ENCODE peak calls at places on chromosomes 11 and 22, in four cellular contexts. O, W, Q and Z are unnamed samples. For H3K27me3, the result is how much of the 10 kb centered on the place peaks cover.

GRCh38 chr22:23110922-23111527 is 30.8 kb downstream of the RSPH14 start:
- DNase-seq in W (no peak), Q (no peak), O (no peak), Z (no peak)

GRCh38 chr22:31313366-31314147 is 21.3 kb upstream of the PIK3IP1 start:
- DNase-seq in Q (peak), W (peak), O (peak), Z (peak)

GRCh38 chr22:35394810-35395563 is 5.0 kb upstream of the MCM5 start:
- DNase-seq in O (no peak), Q (no peak), W (no peak), Z (no peak)

GRCh38 chr11:70547821-70548670 is 149.7 kb downstream of the CTTN start:
- DNase-seq in W (no peak), Q (no peak), O (no peak), Z (no peak)

GRCh38 chr22:47166446-47167016 is 404.1 kb downstream of the TBC1D22A start:
- DNase-seq in W (peak), Q (no peak), O (no peak), Z (no peak)

GRCh38 chr11:47248304-47248663 is 330 bp downstream of the ACP2 start:
- DNase-seq in W (no peak), Q (peak), O (no peak), Z (no peak)

GRCh38 chr11:20647976-20648565 is 21.3 kb upstream of the NELL1 start:
- DNase-seq in O (peak), W (peak), Q (peak), Z (peak)

GRCh38 chr22:45227645-45228400 is 12.9 kb downstream of the KIAA0930 start:
- DNase-seq in Q (no peak), O (peak), W (no peak), Z (no peak)

GRCh38 chr11:111795333-111795985 is 29.3 kb upstream of the PPP2R1B start:
- DNase-seq in Q (peak), O (no peak), W (no peak), Z (no peak)

GRCh38 chr11:121553806-121554205 is 101.0 kb upstream of the SORL1-AS1 start:
- DNase-seq in O (peak), W (no peak), Q (peak), Z (no peak)

GRCh38 chr22:25048659-25049657 is 96.4 kb downstream of the KIAA1671 start:
- DNase-seq in O (peak), W (no peak), Q (peak), Z (peak)

GRCh38 chr11:12009617-12010321 is 1.3 kb upstream of the DKK3 start:
- DNase-seq in Q (no peak), W (no peak), O (no peak), Z (no peak)

GRCh38 chr11:64381350-64381749 is 22.4 kb downstream of the RPS6KA4 start:
- DNase-seq in W (no peak), O (no peak), Q (no peak), Z (no peak)

GRCh38 chr11:129192150-129192549 is at the start of gene ARHGAP32:
- DNase-seq in O (peak), W (no peak), Q (no peak), Z (no peak)

GRCh38 chr22:35363571-35364086 is 17.3 kb upstream of the HMOX1 start:
- DNase-seq in O (no peak), Q (no peak), W (no peak), Z (no peak)

GRCh38 chr22:35215993-35216392 is 41.3 kb upstream of the HMGXB4 start:
- DNase-seq in O (no peak), W (no peak), Q (no peak), Z (no peak)

GRCh38 chr22:27247691-27248434 is 553.7 kb downstream of the MN1 start:
- DNase-seq in O (no peak), W (no peak), Q (no peak), Z (peak)

GRCh38 chr22:31637375-31637937 is 24.6 kb downstream of the PISD start:
- DNase-seq in W (no peak), O (no peak), Q (no peak), Z (no peak)

GRCh38 chr11:28621648-28622215 is 513.5 kb downstream of the METTL15 start:
- DNase-seq in W (no peak), Q (peak), O (no peak), Z (peak)

GRCh38 chr22:24455751-24456426 is 28.5 kb downstream of the ADORA2A start:
- DNase-seq in W (no peak), Q (no peak), O (no peak), Z (peak)

GRCh38 chr11:122161191-122161590 is 45.2 kb upstream of the BLID start:
- DNase-seq in W (no peak), Q (no peak), O (no peak), Z (no peak)

GRCh38 chr11:47551086-47551485 is 1.8 kb downstream of the CELF1 start:
- DNase-seq in W (no peak), Q (peak), O (no peak), Z (peak)

GRCh38 chr11:94424011-94424410 is 22.8 kb upstream of the GPR83 start:
- DNase-seq in O (no peak), W (no peak), Q (no peak), Z (no peak)

GRCh38 chr22:43002198-43002577 is 12.8 kb downstream of the PACSIN2 start:
- DNase-seq in W (no peak), Q (peak), O (no peak), Z (peak)

GRCh38 chr22:47442821-47443220 is 680.4 kb downstream of the TBC1D22A start:
- DNase-seq in O (no peak), Q (no peak), W (no peak), Z (no peak)

GRCh38 chr11:65298131-65298535 is 16.5 kb upstream of the CDC42EP2 start:
- DNase-seq in Q (peak), W (peak), O (peak), Z (no peak)

GRCh38 chr11:129275825-129276224 is 83.7 kb upstream of the ARHGAP32 start:
- DNase-seq in W (no peak), Q (no peak), O (peak), Z (no peak)

GRCh38 chr11:117525866-117526265 is 198.2 kb downstream of the CEP164 start:
- DNase-seq in O (no peak), Q (no peak), W (no peak), Z (no peak)

GRCh38 chr11:99069831-99070444 is 49.2 kb downstream of the CNTN5 start:
- DNase-seq in Q (no peak), O (peak), W (no peak), Z (no peak)

GRCh38 chr11:64298966-64299846 is 952 bp upstream of the CATSPERZ start:
- DNase-seq in Q (no peak), O (peak), W (peak), Z (peak)

GRCh38 chr22:39907605-39908097 is 6.8 kb downstream of the GRAP2 start:
- DNase-seq in O (no peak), Q (no peak), W (no peak), Z (no peak)

GRCh38 chr22:39907035-39907434 is 6.2 kb downstream of the GRAP2 start:
- DNase-seq in W (no peak), Q (no peak), O (no peak), Z (no peak)

GRCh38 chr22:39910875-39911601 is 10.2 kb downstream of the GRAP2 start:
- DNase-seq in W (no peak), Q (no peak), O (no peak), Z (no peak)

GRCh38 chr22:39908121-39908520 is 7.2 kb downstream of the GRAP2 start:
- DNase-seq in W (no peak), Q (no peak), O (no peak), Z (no peak)

DNA sequence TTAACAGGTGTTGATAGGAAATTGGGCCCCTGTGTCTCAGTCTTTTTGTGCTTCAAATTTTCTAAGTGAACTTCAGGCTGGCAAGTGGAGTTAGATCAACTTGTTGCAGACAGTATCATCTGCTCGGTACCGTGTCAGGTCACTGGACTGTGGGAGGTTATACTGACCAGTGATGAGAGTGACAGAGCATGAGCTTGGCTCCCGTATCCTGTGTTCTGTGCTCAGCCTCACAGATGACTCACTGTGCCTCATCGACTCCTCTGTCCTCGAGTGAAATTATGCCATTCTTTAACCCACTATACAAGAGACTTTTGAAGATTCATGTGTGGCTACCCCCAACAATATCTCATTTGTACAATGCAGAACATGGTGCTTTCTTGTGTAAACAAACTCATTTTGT is 7.9 kb downstream of the GRAP2 start:
- DNase-seq in Q (peak), O (no peak), W (no peak), Z (no peak)
- TF ChIP-seq POLR2A in Q (no peak), O (no peak), W (no peak), Z (no peak)

GRCh38 chr22:36875741-36876140 is 14.9 kb downstream of the NCF4 start:
- DNase-seq in W (no peak), Q (no peak), O (no peak), Z (no peak)

GRCh38 chr22:36874309-36874696 is 13.5 kb downstream of the NCF4 start:
- DNase-seq in Q (no peak), O (no peak), W (no peak), Z (no peak)

GRCh38 chr22:36873614-36874308 is 13.0 kb downstream of the NCF4 start:
- DNase-seq in Q (peak), W (no peak), O (peak), Z (peak)

GRCh38 chr22:36872866-36873498 is 12.2 kb downstream of the NCF4 start:
- DNase-seq in O (no peak), W (no peak), Q (no peak), Z (no peak)

GRCh38 chr22:36874731-36875130 is 13.9 kb downstream of the NCF4 start:
- DNase-seq in W (no peak), Q (no peak), O (no peak), Z (peak)
- H3K27me3 ChIP-seq in W (under half), Q (under half), O (under half), Z (under half)

DNA sequence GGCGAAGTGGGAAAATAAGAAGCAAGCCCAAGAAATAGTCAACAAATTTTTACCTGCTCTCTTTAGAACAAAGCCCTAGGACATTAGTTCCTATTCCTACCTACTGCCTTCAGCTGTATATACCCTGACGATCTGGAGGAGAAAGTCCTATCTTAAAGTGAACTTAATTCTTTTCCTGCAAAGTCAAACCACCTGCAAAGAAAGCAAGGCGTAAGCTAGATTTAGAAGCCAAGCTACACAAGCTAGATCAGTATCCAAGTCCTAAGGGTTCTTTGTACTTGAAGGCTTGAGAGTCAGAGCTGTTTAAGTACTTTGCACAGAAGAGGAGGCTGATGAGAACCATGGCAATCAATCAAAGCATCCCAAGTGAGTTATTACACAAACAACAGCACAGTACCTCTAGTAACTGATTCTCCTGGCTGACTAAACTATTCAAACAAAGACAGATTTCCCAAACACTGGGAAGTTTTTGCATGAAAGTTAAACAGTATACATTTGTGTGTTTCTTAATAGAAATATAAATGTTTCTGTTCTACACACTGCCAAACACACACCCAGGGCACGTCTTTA is 1.9 kb downstream of the CDON start:
- DNase-seq in Q (no peak), O (no peak), W (no peak), Z (no peak)
- H3K4me3 ChIP-seq in Q (no peak), O (no peak), W (no peak), Z (no peak)

DNA sequence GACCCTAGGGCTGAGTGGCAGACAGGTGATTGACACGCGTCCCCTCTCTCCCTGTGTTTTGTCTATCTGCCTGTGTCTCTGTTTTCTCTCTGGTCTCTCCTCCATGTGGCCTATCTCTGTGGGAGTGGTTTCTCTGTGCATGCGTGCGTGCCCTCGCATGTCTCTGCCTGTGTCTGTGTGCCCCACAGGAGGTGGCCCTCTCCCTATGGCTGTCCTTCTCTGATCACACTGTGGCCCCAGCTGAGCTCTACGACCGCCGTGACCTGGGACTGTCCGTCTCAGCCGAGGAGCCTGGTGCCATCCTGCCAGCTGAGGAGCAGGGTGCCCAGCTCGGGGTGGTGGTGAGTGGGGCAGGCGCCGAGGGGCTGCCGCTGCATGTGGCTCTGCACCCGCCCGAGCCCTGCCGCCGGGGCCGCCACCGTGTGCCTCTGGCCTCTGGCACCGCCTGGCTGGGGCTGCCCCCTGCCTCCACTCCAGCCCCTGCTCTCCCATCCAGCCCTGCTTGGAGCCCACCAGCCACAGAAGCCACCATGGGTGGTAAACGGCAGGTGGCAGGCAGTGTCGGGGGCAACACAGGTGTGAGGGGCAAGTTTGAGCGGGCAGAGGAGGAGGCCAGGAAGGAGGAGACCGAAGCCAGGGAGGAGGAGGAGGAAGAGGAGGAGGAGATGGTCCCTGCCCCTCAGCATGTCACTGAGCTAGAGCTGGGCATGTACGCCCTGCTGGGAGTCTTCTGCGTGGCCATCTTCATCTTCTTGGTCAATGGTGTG is 11.6 kb downstream of the TMEM132A start:
- DNase-seq in Q (no peak), O (no peak), W (no peak), Z (no peak)
- TF ChIP-seq POLR2A in Q (no peak), O (no peak), W (no peak), Z (no peak)

GRCh38 chr11:66386171-66387069 is 14.9 kb upstream of the SLC29A2 start:
- DNase-seq in W (peak), O (peak), Q (peak), Z (peak)
- H3K27me3 ChIP-seq in W (under half), O (under half), Q (under half), Z (under half)

GRCh38 chr22:20439556-20439927 is 1.9 kb upstream of the SCARF2 start:
- DNase-seq in W (no peak), Q (no peak), O (no peak), Z (no peak)

GRCh38 chr22:20439928-20440575 is 2.4 kb upstream of the SCARF2 start:
- DNase-seq in W (no peak), Q (no peak), O (no peak), Z (no peak)

GRCh38 chr22:20438066-20438677 is 547 bp upstream of the SCARF2 start:
- DNase-seq in W (no peak), O (no peak), Q (peak), Z (no peak)

GRCh38 chr22:20437253-20438065 is at the start of gene SCARF2:
- DNase-seq in O (peak), Q (peak), W (no peak), Z (peak)

GRCh38 chr22:20438678-20439492 is 1.3 kb upstream of the SCARF2 start:
- DNase-seq in O (no peak), Q (no peak), W (no peak), Z (no peak)
- H3K4me3 ChIP-seq in O (no peak), Q (peak), W (peak), Z (no peak)

GRCh38 chr22:38865201-38866023 is 6.6 kb downstream of the CBX6 start:
- DNase-seq in W (no peak), Q (no peak), O (no peak), Z (no peak)

GRCh38 chr22:38866024-38866398 is 6.0 kb downstream of the CBX6 start:
- DNase-seq in O (no peak), Q (no peak), W (no peak), Z (no peak)

GRCh38 chr22:38867496-38868285 is 4.3 kb downstream of the CBX6 start:
- DNase-seq in O (no peak), Q (no peak), W (no peak), Z (no peak)

GRCh38 chr22:38867124-38867455 is 4.9 kb downstream of the CBX6 start:
- DNase-seq in Q (no peak), W (no peak), O (no peak), Z (no peak)

GRCh38 chr22:38866399-38867123 is 5.5 kb downstream of the CBX6 start:
- DNase-seq in O (no peak), Q (no peak), W (no peak), Z (no peak)
- TF ChIP-seq POLR2A in O (no peak), Q (no peak), W (no peak), Z (no peak)

DNA sequence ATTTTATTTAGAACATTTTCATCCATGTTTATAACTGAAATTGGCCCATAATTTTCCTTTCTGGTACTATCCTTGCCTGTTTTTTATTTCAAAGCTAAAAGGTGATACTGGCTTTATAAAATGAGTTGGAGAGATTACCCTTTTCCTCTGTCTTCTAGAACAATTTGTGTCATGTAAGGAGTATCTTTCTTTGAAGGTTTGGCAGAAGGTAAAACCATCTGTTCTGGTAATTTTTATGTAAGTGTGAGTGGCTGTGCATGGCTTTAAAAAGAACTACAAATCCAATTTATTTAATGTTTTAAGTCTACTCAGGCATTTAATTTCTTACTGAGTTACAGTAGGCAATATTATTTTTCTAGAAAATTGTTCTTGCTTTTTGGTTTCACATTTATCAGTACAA is 7.7 kb upstream of the MRGPRD start:
- DNase-seq in W (no peak), Q (no peak), O (no peak), Z (no peak)
- H3K27me3 ChIP-seq in W (under half), Q (under half), O (under half), Z (under half)